ENCODE peak calls at places on chromosomes 1 and 21, in five cellular contexts. P, O, Z, V and A are unnamed samples.

GRCh38 chr21:28063241-28063640 is 929.4 kb downstream of the LTN1 start:
- DNase-seq in P (no peak), O (no peak), Z (no peak), V (no peak), A (no peak)

GRCh38 chr1:175383239-175383638 is 190.7 kb upstream of the KIAA0040 start:
- DNase-seq in P (no peak), O (no peak), Z (no peak), V (no peak), A (no peak)

GRCh38 chr1:175434268-175434860 is 241.8 kb upstream of the KIAA0040 start:
- DNase-seq in P (no peak), O (no peak), Z (no peak), V (no peak), A (peak)

GRCh38 chr1:17069452-17070162 is 15.8 kb upstream of the SDHB start:
- DNase-seq in P (no peak), O (no peak), Z (no peak), V (no peak), A (no peak)

GRCh38 chr1:169368406-169368769 is 393 bp downstream of the BLZF1 start:
- DNase-seq in P (peak), O (peak), Z (peak), V (no peak), A (no peak)

GRCh38 chr1:15788624-15789301 is 18.7 kb downstream of the UQCRHL start:
- DNase-seq in P (no peak), O (peak), Z (no peak), V (no peak), A (no peak)

GRCh38 chr1:93976291-93976690 is 67.1 kb upstream of the GCLM start:
- DNase-seq in P (no peak), O (no peak), Z (no peak), V (no peak), A (no peak)

GRCh38 chr1:110004583-110004982 is 20.0 kb downstream of the AHCYL1 start:
- DNase-seq in P (no peak), O (no peak), Z (no peak), V (peak), A (no peak)

GRCh38 chr1:165738794-165739193 is 29.9 kb downstream of the TMCO1 start:
- DNase-seq in P (no peak), O (no peak), Z (no peak), V (no peak), A (peak)

GRCh38 chr1:167077868-167078210 is 12.3 kb downstream of the GPA33 start:
- DNase-seq in P (no peak), O (no peak), Z (no peak), V (no peak), A (no peak)

GRCh38 chr1:245272676-245273075 is 117.9 kb downstream of the KIF26B start:
- DNase-seq in P (no peak), O (peak), Z (no peak), V (no peak), A (no peak)

GRCh38 chr1:9652379-9653194 is 1.1 kb downstream of the PIK3CD start:
- DNase-seq in P (peak), O (no peak), Z (no peak), V (peak), A (peak)

GRCh38 chr1:27575861-27576331 is 28.0 kb downstream of the AHDC1 start:
- DNase-seq in P (no peak), O (no peak), Z (peak), V (no peak), A (no peak)

GRCh38 chr1:27656157-27656893 is 15.7 kb downstream of the IFI6 start:
- DNase-seq in P (no peak), O (peak), Z (no peak), V (no peak), A (no peak)

GRCh38 chr1:15088146-15089025 is 65.2 kb upstream of the TMEM51 start:
- DNase-seq in P (no peak), O (peak), Z (no peak), V (no peak), A (no peak)

GRCh38 chr1:94342416-94342815 is 75.8 kb upstream of the ABCD3 start:
- DNase-seq in P (no peak), O (no peak), Z (peak), V (no peak), A (no peak)

GRCh38 chr1:32142446-32143301 is 34.8 kb downstream of the KPNA6 start:
- DNase-seq in P (no peak), O (peak), Z (peak), V (no peak), A (no peak)

GRCh38 chr1:15251807-15252546 is 5.0 kb downstream of the FHAD1 start:
- DNase-seq in P (no peak), O (no peak), Z (no peak), V (no peak), A (no peak)

GRCh38 chr1:59124166-59124565 is 172.7 kb upstream of the FGGY start:
- DNase-seq in P (no peak), O (peak), Z (no peak), V (no peak), A (no peak)

GRCh38 chr1:184753608-184754478 is 815 bp downstream of the EDEM3 start:
- DNase-seq in P (peak), O (peak), Z (peak), V (no peak), A (peak)

GRCh38 chr1:184755226-184756065 is 788 bp upstream of the EDEM3 start:
- DNase-seq in P (no peak), O (peak), Z (no peak), V (no peak), A (no peak)

GRCh38 chr1:184754479-184755225 is at the start of gene EDEM3:
- DNase-seq in P (peak), O (peak), Z (peak), V (peak), A (peak)

GRCh38 chr1:184752656-184753055 is 2.0 kb downstream of the EDEM3 start:
- DNase-seq in P (no peak), O (no peak), Z (no peak), V (no peak), A (no peak)

GRCh38 chr1:184753093-184753492 is 1.6 kb downstream of the EDEM3 start:
- DNase-seq in P (no peak), O (no peak), Z (no peak), V (no peak), A (no peak)
- H3K4me3 ChIP-seq in P (peak), O (peak), Z (peak), V (peak), A (peak)

DNA sequence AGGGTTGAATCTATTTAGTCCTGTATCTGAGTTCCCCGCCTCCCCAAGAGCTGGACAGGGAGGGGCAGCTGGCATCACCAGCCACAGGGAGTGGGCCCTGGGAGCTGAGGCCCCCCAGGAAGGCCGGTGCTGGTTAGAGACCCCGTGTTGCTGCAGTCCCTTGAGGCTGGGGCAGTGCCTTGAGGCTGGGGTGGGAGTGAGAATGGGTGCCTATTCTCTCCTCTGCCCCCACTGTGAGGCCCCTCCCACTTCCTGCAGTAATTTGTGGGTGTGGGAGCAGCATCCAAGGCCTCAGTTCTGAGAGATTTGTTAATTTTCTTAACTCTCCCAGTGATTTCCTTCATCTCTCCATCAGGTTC is 2.5 kb upstream of the TRAPPC3 start:
- DNase-seq in P (peak), O (no peak), Z (no peak), V (peak), A (peak)
- H3K4me3 ChIP-seq in P (peak), O (no peak), Z (no peak), V (peak), A (no peak)

DNA sequence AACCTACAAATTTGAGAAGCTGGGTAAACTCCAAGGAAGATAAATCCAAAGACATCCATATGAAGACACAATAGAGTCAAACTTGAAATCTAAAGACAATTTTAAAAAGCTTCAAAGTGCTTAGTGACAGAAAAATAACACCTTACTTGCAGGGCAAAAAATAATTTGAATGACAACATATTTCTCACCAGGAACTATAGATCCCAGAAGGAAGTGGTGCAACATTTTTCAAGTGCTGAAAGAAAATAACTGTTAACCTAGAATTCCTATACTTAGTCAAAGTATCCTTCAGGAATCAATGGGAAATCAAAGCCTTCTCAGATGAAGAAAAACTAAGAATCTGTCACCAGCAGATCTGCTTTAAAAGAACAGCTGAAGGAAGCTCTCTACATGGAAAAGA is 184.4 kb downstream of the HLX start:
- DNase-seq in P (no peak), O (no peak), Z (no peak), V (no peak), A (no peak)
- H3K4me3 ChIP-seq in P (no peak), O (no peak), Z (no peak), V (no peak), A (no peak)

DNA sequence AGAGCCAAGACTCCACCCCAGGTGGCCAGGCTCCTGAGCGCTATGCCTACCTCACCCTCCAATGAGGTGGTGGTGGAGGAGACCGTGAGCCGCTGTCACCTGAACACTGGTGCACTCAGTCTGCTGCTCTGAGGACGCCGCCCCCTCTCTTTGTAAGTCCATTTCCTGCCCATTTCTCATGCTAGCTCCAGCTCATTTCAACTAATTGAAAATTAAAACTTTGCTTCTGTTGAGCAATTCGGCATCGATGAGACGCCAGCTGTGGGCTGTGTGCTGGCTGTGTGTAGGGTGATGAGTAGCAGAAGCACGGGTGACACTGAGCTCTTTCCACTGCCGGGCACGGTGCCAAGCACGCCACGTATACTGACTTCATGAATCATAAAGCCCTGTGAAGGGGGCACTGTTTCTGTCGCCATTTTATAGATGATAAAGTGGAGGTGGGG is 11.2 kb downstream of the TNFRSF1B start:
- DNase-seq in P (peak), O (peak), Z (no peak), V (peak), A (peak)
- H3K4me3 ChIP-seq in P (peak), O (no peak), Z (no peak), V (peak), A (peak)

GRCh38 chr1:230713915-230714764 is at the start of gene AGT:
- DNase-seq in P (no peak), O (peak), Z (peak), V (no peak), A (no peak)
- H3K4me3 ChIP-seq in P (no peak), O (peak), Z (peak), V (no peak), A (no peak)

GRCh38 chr1:8374356-8374755 is 56.4 kb downstream of the SLC45A1 start:
- DNase-seq in P (no peak), O (peak), Z (no peak), V (no peak), A (no peak)

GRCh38 chr1:8376358-8376840 is 58.5 kb downstream of the SLC45A1 start:
- DNase-seq in P (no peak), O (no peak), Z (no peak), V (no peak), A (no peak)

GRCh38 chr1:8371372-8371991 is 53.6 kb downstream of the SLC45A1 start:
- DNase-seq in P (no peak), O (no peak), Z (no peak), V (no peak), A (no peak)

GRCh38 chr1:8374812-8375211 is 56.9 kb downstream of the SLC45A1 start:
- DNase-seq in P (no peak), O (peak), Z (no peak), V (no peak), A (no peak)

DNA sequence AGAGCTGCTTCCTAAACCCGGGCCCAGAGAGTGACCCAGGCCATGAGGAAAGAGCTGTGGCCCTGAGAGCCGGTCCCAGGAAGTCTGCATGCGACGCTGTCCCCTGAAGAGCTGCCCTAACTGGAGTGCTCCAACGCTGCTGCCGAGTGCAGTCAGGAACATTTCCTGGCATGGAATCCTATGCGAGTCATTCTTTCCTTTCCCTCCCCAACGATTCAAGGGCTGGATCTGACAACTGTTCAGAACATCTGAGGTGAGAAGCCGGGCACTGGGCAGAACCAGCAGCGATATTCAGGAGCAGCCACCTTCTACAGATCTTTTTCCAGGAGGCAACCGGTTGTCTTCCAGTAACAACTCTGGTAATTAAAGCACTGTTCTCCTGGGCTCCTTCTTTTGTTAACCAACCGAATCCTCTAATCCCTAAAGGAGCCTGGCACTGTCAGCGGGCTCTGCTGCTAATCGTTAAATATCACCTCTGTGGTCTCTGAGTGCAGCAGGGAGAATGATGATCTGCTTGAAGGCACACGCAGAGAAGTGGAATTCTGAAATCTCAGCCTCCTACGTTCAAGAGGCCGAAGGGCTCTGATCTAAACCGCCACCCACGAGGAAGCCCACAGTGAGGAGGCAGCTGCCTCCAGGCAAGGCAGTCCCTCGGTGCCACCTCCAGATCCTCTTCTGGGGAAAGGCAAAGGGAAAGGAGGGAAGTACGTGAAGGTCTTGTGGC is 55.8 kb downstream of the SLC45A1 start:
- DNase-seq in P (no peak), O (peak), Z (no peak), V (no peak), A (no peak)
- H3K4me3 ChIP-seq in P (no peak), O (peak), Z (no peak), V (no peak), A (no peak)

DNA sequence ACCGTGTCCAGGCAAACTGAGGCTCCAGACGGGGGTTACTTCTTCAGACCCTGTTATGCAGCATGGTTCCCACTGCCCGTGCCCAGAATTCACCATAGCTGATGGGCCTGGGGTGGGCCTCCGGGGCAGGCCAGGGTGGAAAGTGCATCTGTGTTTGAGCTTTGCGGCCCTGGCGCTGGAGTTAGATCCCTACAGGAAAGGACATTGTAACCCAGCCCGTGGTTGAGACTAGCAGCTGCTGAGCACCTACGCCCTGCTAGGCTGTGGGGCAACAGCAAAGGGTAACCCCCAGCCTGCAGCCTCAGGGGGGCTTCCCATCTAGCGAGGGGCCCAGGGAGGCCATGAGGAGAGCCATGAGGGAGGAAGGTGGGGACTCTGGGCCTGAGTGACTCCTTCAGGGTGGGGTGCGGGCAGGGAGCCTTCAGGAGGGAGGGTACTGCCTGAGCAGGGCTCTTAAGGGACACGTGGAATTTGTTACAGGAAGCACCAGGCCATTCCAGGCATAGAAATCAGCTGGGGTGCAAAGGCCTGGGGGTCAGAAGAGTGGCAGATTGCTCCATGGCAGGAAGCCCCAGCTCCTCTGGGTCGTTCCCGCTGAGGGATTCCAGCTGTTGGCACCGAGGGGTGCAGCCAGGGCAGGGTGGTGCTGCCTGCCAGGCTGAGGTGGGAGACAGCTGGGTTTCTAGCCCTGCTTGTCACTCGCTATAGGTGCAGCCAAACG is 18.9 kb downstream of the TNFRSF1B start:
- DNase-seq in P (no peak), O (no peak), Z (no peak), V (no peak), A (no peak)
- H3K4me3 ChIP-seq in P (no peak), O (no peak), Z (no peak), V (no peak), A (no peak)

GRCh38 chr1:22807340-22807739 is 96.7 kb downstream of the EPHB2 start:
- DNase-seq in P (no peak), O (no peak), Z (no peak), V (no peak), A (no peak)
- H3K4me3 ChIP-seq in P (no peak), O (no peak), Z (no peak), V (no peak), A (no peak)